ENCODE peak calls at places on chromosome 21, in four cellular contexts. X, F, J and D are unnamed samples.

GRCh38 chr21:32750405-32750804 is 21.1 kb downstream of the PAXBP1 start:
- DNase-seq in F (no peak), X (no peak), J (no peak), D (no peak)

GRCh38 chr21:29376556-29376955 is 77.8 kb downstream of the BACH1 start:
- DNase-seq in J (peak; percentile 17), F (peak; percentile 39), X (peak; percentile 15), D (peak; percentile 14)

GRCh38 chr21:21232320-21232719 is 234.1 kb downstream of the NCAM2 start:
- DNase-seq in F (no peak), J (peak; percentile 9), X (peak; percentile 4), D (no peak)

GRCh38 chr21:45852886-45853400 is 128.6 kb upstream of the COL6A1 start:
- DNase-seq in F (no peak), X (no peak), J (no peak), D (no peak)

GRCh38 chr21:38343691-38344090 is 86.9 kb downstream of the KCNJ15 start:
- DNase-seq in X (peak; percentile 73), F (peak; percentile 78), J (peak; percentile 77), D (no peak)

GRCh38 chr21:21019681-21020080 is 21.5 kb downstream of the NCAM2 start:
- DNase-seq in J (no peak), F (no peak), X (no peak), D (no peak)

GRCh38 chr21:10575311-10575667 is 53.9 kb downstream of the TPTE start:
- DNase-seq in J (no peak), X (no peak), F (no peak), D (no peak)

GRCh38 chr21:42130447-42130846 is 59.3 kb downstream of the UMODL1 start:
- DNase-seq in X (no peak), F (no peak), J (no peak), D (no peak)

GRCh38 chr21:15301014-15301413 is 236.2 kb upstream of the NRIP1 start:
- DNase-seq in F (no peak), X (no peak), J (peak; percentile 72), D (no peak)

GRCh38 chr21:38321568-38321967 is 64.8 kb downstream of the KCNJ15 start:
- DNase-seq in J (no peak), F (no peak), X (no peak), D (no peak)

GRCh38 chr21:15731243-15731613 is 1.4 kb downstream of the USP25 start:
- DNase-seq in J (peak; percentile 75), F (no peak), X (no peak), D (no peak)

GRCh38 chr21:39518055-39518844 is 66.5 kb downstream of the SH3BGR start:
- DNase-seq in F (no peak), J (peak; percentile 57), X (peak; percentile 10), D (no peak)

GRCh38 chr21:39613029-39613934 is 542 bp downstream of the B3GALT5 start:
- DNase-seq in X (no peak), J (no peak), F (no peak), D (no peak)

GRCh38 chr21:38443110-38443509 is 55.2 kb downstream of the ERG start:
- DNase-seq in X (no peak), F (no peak), J (no peak), D (no peak)

GRCh38 chr21:38308010-38308784 is 51.4 kb downstream of the KCNJ15 start:
- DNase-seq in J (no peak), F (no peak), X (no peak), D (no peak)

GRCh38 chr21:26659181-26659580 is 86.1 kb upstream of the CYYR1 start:
- DNase-seq in J (peak; percentile 81), F (no peak), X (peak; percentile 0), D (no peak)

GRCh38 chr21:19553930-19554615 is 1150.5 kb upstream of the TMPRSS15 start:
- DNase-seq in J (no peak), X (no peak), F (no peak), D (no peak)

GRCh38 chr21:38721983-38722382 is 83.7 kb upstream of the ETS2 start:
- DNase-seq in F (no peak), J (no peak), X (peak; percentile 8), D (no peak)

GRCh38 chr21:39885119-39885848 is 18.0 kb downstream of the PCP4 start:
- DNase-seq in F (no peak), J (no peak), X (no peak), D (no peak)

GRCh38 chr21:16069713-16070112 is 339.9 kb downstream of the USP25 start:
- DNase-seq in J (peak; percentile 8), X (no peak), F (no peak), D (no peak)

GRCh38 chr21:44990921-44991320 is 51.1 kb downstream of the SLX9 start:
- DNase-seq in J (no peak), X (no peak), F (no peak), D (no peak)

GRCh38 chr21:44925027-44925755 is 4.5 kb upstream of the ITGB2 start:
- DNase-seq in X (no peak), F (no peak), J (peak; percentile 60), D (no peak)

GRCh38 chr21:39657091-39657689 is 44.5 kb downstream of the B3GALT5 start:
- DNase-seq in F (no peak), X (no peak), J (no peak), D (no peak)

GRCh38 chr21:46093668-46094400 is 4.1 kb upstream of the COL6A2 start:
- DNase-seq in X (no peak), F (no peak), J (no peak), D (no peak)

GRCh38 chr21:44653656-44654575 is 543 bp downstream of the KRTAP12-4 start:
- DNase-seq in X (no peak), F (no peak), J (no peak), D (no peak)

GRCh38 chr21:44888581-44889550 is 15.4 kb upstream of the PTTG1IP start:
- DNase-seq in J (no peak), F (no peak), X (no peak), D (no peak)

GRCh38 chr21:29849735-29850176 is 90.0 kb downstream of the GRIK1 start:
- DNase-seq in F (no peak), X (peak; percentile 57), J (peak; percentile 59), D (peak; percentile 4)

GRCh38 chr21:45590726-45591618 is 48.7 kb upstream of the SLC19A1 start:
- DNase-seq in F (peak; percentile 46), X (no peak), J (no peak), D (peak; percentile 64)

DNA sequence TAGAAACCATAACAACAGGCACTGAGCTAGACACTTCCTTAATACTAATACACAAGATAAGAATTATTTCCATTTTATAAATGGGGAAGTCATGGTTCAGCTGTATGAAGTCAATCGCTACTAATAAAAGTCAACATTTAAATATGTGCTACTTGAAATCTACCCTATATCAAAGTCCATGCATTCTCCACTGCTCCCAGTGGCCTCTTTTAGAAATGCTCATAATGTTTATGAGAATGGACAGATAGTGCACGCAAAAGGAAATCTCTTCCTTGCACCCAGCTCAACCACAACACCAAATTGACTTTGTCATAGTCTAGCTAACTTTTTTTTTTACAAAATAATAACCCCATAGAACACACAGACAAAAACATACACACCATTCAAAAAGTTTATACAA is 281.7 kb upstream of the CXADR start:
- DNase-seq in F (no peak), X (no peak), J (no peak), D (no peak)
- TF ChIP-seq CTCF in F (no peak), X (no peak), J (no peak), D (no peak)

DNA sequence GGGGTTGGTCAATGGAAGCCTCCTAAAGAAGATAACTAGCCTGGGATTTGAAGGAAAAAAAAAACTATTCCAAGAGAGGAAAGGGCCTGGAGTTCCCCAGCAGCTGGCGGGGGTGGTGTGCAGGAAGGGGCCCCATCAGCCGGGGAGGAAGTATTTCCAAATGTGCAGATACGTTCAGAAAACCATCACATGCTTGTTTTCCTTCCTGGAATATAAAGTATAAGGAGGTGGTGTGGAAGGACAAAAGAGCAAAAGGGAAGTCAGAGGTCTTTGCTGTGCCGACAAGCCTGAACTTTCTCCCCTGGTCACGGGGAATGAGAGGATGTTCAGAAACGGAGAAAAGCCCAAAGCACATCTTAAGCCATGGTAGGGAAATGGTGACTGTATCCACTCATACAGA is 72.0 kb upstream of the BACE2 start:
- DNase-seq in J (no peak), F (no peak), X (no peak), D (no peak)
- H3K27me3 ChIP-seq in J (no peaks in the 10 kb centered on the region), F (no peaks in the 10 kb centered on the region), X (no peaks in the 10 kb centered on the region), D (no peaks in the 10 kb centered on the region)

GRCh38 chr21:25036775-25037174 is 570.5 kb downstream of the MRPL39 start:
- DNase-seq in X (no peak), F (no peak), J (no peak), D (no peak)

GRCh38 chr21:25039461-25040380 is 567.6 kb downstream of the MRPL39 start:
- DNase-seq in J (no peak), X (no peak), F (no peak), D (peak; percentile 38)
- TF ChIP-seq CTCF in J (no peak), X (peak; percentile 4), F (no peak), D (peak; percentile 52)

DNA sequence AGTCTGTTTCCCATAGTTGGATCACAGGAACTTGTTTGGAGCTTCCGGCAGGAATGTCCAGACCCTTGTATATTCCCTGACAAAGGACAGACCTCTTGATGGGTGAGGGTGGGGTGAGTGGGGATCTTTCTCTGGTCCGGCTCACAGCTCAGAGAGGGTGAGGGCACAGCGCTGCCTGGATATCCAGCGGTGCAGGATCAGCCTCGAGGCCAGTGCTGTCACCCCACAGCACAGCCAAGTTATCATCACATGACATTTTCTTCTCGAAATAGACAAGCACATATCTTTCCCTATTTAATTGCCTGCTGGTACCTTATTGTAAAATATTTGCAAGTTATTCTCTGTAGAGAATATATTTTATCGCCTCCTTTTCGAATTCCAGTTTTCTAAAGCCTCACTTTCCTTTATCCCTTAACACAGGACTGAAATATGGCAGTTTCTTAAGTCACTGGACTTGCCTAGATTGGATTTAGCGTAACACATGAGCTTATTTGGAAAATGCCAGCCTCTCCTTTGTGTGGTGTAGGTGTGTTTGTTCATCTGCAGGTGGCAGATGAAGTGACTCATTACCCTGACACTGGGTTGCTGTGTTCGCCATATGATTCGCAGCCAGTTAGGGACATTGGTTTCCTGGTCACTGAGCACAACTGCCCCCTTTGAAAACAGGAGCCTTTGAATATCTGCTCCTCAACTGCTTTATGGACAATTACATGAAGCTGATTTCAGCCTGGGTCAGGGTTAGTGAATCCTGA is 21.4 kb downstream of the CLIC6 start:
- DNase-seq in X (no peak), F (no peak), J (peak; percentile 65), D (no peak)
- H3K27me3 ChIP-seq in X (peaks cover 12% of the 10 kb centered on the region), F (no peaks in the 10 kb centered on the region), J (peaks cover 10% of the 10 kb centered on the region), D (no peaks in the 10 kb centered on the region)

GRCh38 chr21:43292041-43292865 is 123.4 kb downstream of the CRYAA start:
- DNase-seq in J (no peak), F (no peak), X (no peak), D (no peak)
- TF ChIP-seq CTCF in J (no peak), F (no peak), X (no peak), D (no peak)

DNA sequence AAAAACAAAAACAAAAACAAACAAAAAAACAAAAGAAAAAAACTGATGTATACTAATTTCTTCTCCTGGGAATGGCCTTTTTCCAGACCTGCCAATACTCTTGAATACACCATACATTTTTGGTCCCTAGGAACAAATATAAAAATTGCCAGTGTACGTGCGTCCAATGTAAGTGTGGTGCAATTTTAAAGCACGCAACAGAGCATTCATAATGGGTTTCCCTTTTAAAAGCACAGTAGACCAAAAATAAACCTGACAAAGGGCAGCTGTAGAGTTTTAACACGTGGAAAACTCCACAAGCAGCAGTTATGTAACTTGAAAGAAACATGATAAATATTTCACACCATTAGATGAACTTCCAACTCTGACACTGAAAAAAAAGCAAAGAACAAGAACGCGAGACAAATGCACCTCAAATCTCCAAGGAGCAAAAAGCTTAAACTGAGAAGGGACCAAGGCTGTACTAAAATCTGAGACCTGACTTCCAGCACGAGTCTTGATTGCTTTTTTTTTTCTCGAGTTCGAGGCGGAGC is 358 bp upstream of the JAM2 start:
- DNase-seq in J (no peak), X (no peak), F (no peak), D (peak; percentile 20)
- H3K27me3 ChIP-seq in J (peaks cover 17% of the 10 kb centered on the region), X (no peaks in the 10 kb centered on the region), F (no peaks in the 10 kb centered on the region), D (no peaks in the 10 kb centered on the region)

GRCh38 chr21:28193189-28193588 is 799.5 kb downstream of the LTN1 start:
- DNase-seq in F (no peak), J (peak; percentile 7), X (no peak), D (no peak)
- TF ChIP-seq CTCF in F (no peak), J (peak; percentile 17), X (peak; percentile 37), D (no peak)

GRCh38 chr21:36696640-36697472 is 2.1 kb upstream of the SIM2 start:
- DNase-seq in F (no peak), J (no peak), X (no peak), D (no peak)
- H3K27me3 ChIP-seq in F (peaks cover 100% of the 10 kb centered on the region), J (peaks cover 66% of the 10 kb centered on the region), X (peaks cover 97% of the 10 kb centered on the region), D (peaks cover 7% of the 10 kb centered on the region)